ENCODE peak calls at places on chromosomes 13 and 19, in seven cellular contexts. S, F, W, K, O, Q and N are unnamed samples.

GRCh38 chr19:23769691-23770468 is 11.2 kb upstream of the ZNF681 start:
- DNase-seq in S (no peak), F (no peak), W (no peak), K (no peak), O (no peak), Q (no peak), N (no peak)

GRCh38 chr19:18543814-18544475 is 572 bp upstream of the FKBP8 start:
- DNase-seq in S (peak), F (peak), W (peak), K (peak), O (peak), Q (no peak), N (peak)

GRCh38 chr19:47618771-47619170 is 9.8 kb downstream of the BICRA start:
- DNase-seq in S (peak), F (no peak), W (no peak), K (no peak), O (no peak), Q (no peak), N (no peak)

GRCh38 chr19:29013325-29013724 is 199.6 kb downstream of the UQCRFS1 start:
- DNase-seq in S (no peak), F (peak), W (no peak), K (peak), O (no peak), Q (no peak), N (no peak)

GRCh38 chr13:23020246-23020843 is 160.4 kb upstream of the SGCG start:
- DNase-seq in S (peak), F (peak), W (peak), K (peak), O (peak), Q (no peak), N (peak)

GRCh38 chr19:14775855-14776254 is 2.5 kb downstream of the ADGRE2 start:
- DNase-seq in S (no peak), F (peak), W (peak), K (no peak), O (no peak), Q (no peak), N (no peak)

GRCh38 chr13:53782400-53783030 is 753.9 kb downstream of the OLFM4 start:
- DNase-seq in S (peak), F (peak), W (peak), K (peak), O (peak), Q (no peak), N (peak)

GRCh38 chr13:63636231-63636993 is 2220.8 kb upstream of the PCDH20 start:
- DNase-seq in S (no peak), F (no peak), W (no peak), K (peak), O (no peak), Q (no peak), N (no peak)

GRCh38 chr19:32404213-32404938 is 1.2 kb upstream of the DPY19L3 start:
- DNase-seq in S (no peak), F (peak), W (no peak), K (peak), O (peak), Q (no peak), N (peak)

GRCh38 chr13:51585234-51585672 is 991 bp downstream of the WDFY2 start:
- DNase-seq in S (peak), F (no peak), W (no peak), K (no peak), O (peak), Q (no peak), N (no peak)

GRCh38 chr13:111411186-111411858 is 90.9 kb downstream of the TEX29 start:
- DNase-seq in S (no peak), F (no peak), W (no peak), K (no peak), O (no peak), Q (no peak), N (no peak)

GRCh38 chr19:19775891-19776205 is 42.9 kb upstream of the ZNF14 start:
- DNase-seq in S (no peak), F (no peak), W (no peak), K (no peak), O (no peak), Q (no peak), N (no peak)

GRCh38 chr19:51139299-51140018 is 2.6 kb upstream of the SIGLEC7 start:
- DNase-seq in S (no peak), F (no peak), W (no peak), K (no peak), O (no peak), Q (no peak), N (no peak)

GRCh38 chr19:50264483-50265186 is 61.2 kb downstream of the MYH14 start:
- DNase-seq in S (no peak), F (peak), W (no peak), K (peak), O (no peak), Q (no peak), N (no peak)

GRCh38 chr19:4583961-4584669 is 24.6 kb upstream of the SEMA6B start:
- DNase-seq in S (no peak), F (peak), W (no peak), K (peak), O (peak), Q (no peak), N (peak)

GRCh38 chr13:29993716-29994488 is 143.5 kb upstream of the UBL3 start:
- DNase-seq in S (peak), F (no peak), W (peak), K (no peak), O (peak), Q (no peak), N (no peak)

GRCh38 chr19:16024266-16025107 is 51.8 kb upstream of the TPM4 start:
- DNase-seq in S (no peak), F (no peak), W (no peak), K (no peak), O (no peak), Q (no peak), N (no peak)
- H3K18ac ChIP-seq in S (no peak), F (no peak), W (no peak), K (no peak), O (no peak), Q (no peak), N (no peak)

DNA sequence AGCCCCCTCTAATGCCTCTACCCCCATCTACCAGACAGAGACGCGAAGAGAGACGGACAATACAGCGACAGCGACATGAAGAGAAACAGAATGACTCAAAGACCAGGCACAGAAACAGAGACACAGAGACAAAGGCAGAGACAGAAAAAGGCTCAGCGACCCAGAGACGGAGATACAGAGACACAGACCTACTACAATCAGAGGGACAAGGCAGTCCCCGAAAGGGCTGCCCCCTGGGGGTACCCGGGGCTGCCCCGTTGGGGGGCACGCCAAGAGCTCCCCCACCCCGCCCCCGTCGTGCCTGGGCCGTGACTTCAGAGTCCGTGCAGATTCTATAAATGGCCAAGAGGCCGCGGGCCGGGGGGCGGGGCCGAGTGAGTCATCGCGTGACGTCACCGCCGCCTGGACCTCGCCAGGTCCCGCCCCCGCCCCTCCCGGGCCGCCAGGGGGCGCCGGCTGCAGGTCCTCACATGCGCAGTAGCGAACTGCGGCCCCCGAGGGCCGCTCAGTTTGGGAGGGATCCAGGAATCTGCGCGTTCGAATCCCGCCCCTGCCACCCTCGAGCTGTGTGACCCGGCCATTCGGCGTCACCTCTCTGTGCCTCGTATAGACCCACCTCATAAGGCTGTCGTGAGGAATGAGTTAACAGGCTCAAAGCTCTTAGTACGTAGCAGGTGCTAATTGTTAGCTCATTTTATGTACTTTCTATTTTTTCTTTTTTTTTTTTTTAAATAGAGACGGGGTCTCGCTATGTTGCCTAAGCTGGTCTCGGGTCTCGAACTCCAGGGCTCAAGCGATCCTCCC is 2.7 kb upstream of the CNN1 start:
- DNase-seq in S (peak), F (peak), W (peak), K (peak), O (peak), Q (peak), N (peak)
- H3K18ac ChIP-seq in S (peak), F (peak), W (peak), K (peak), O (peak), Q (no peak), N (peak)

GRCh38 chr13:25345555-25345954 is 26.2 kb upstream of the ATP8A2 start:
- DNase-seq in S (no peak), F (no peak), W (no peak), K (peak), O (no peak), Q (no peak), N (no peak)
- H3K18ac ChIP-seq in S (no peak), F (no peak), W (no peak), K (no peak), O (no peak), Q (no peak), N (no peak)

GRCh38 chr19:678791-679388 is 2.7 kb downstream of the FSTL3 start:
- DNase-seq in S (no peak), F (no peak), W (peak), K (no peak), O (peak), Q (no peak), N (no peak)
- H3K18ac ChIP-seq in S (no peak), F (no peak), W (no peak), K (no peak), O (peak), Q (no peak), N (peak)

GRCh38 chr19:8371011-8371804 is 7.3 kb downstream of the ANGPTL4 start:
- DNase-seq in S (no peak), F (no peak), W (no peak), K (no peak), O (no peak), Q (no peak), N (no peak)

GRCh38 chr19:8370176-8371010 is 6.4 kb downstream of the ANGPTL4 start:
- DNase-seq in S (no peak), F (no peak), W (peak), K (no peak), O (peak), Q (no peak), N (no peak)

GRCh38 chr19:8377598-8377997 is 12.6 kb upstream of the RAB11B start:
- DNase-seq in S (no peak), F (no peak), W (no peak), K (no peak), O (no peak), Q (no peak), N (no peak)

DNA sequence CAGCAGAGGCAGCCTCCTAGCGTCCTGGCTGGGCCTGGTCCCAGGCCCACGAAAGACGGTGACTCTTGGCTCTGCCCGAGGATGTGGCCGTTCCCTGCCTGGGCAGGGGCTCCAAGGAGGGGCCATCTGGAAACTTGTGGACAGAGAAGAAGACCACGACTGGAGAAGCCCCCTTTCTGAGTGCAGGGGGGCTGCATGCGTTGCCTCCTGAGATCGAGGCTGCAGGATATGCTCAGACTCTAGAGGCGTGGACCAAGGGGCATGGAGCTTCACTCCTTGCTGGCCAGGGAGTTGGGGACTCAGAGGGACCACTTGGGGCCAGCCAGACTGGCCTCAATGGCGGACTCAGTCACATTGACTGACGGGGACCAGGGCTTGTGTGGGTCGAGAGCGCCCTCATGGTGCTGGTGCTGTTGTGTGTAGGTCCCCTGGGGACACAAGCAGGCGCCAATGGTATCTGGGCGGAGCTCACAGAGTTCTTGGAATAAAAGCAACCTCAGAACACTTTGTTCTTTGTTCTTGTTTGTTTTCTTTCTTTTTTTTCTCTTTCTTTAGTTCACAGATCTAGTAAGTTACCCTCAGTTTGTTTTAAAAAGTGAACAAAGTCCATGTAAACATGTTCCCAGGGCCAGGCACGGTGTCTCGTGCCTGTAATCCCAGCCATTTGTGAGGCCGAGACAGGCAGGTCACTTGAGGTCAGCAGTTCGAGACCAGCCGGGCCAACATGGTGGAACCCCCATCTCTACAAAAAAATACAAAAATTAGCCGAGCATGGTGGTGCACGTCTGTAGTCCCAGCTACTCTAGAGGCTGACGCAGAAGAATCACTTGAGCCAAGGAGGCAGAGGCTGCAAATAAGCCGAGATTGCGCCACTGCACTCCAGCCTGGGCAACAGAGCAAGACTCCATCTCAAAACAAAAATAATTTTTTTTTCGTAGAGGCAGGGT is 10.2 kb downstream of the ANGPTL4 start:
- DNase-seq in S (no peak), F (no peak), W (no peak), K (no peak), O (no peak), Q (no peak), N (no peak)
- H3K18ac ChIP-seq in S (no peak), F (no peak), W (no peak), K (no peak), O (no peak), Q (no peak), N (no peak)

DNA sequence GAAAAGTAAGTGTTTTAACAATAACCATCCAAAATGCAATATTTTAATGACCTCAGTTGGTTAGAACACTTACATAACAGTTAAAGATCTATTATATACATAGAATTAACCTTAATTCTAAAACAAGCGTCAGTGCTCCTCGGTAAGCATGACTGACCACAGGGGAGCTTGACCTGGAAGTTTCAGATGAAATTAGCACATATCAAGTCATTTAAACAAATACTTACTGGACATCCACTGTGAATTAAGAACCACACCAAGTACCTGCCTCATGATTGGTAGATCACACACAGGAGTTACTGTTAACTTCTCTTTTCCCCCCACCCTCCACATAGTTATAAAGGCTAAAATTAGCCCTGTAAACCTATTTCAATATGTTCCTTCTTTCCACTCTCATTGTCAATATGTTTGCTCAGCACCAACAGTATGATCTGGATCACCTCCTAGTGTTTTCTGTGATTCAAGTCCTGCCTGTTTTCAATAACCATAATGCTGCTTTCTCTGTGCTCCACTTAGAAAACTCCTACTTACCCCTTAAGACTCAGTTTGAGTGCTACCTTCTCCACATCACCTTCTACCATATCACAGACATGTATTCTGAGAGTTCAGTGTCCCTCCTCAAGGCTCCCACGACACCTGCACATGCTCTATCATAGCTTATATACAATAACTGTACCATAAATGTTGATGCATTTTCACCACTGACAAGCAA is 209.0 kb downstream of the VWA8 start:
- DNase-seq in S (no peak), F (no peak), W (no peak), K (no peak), O (no peak), Q (no peak), N (no peak)
- H3K18ac ChIP-seq in S (no peak), F (no peak), W (no peak), K (no peak), O (no peak), Q (no peak), N (no peak)

GRCh38 chr19:39122934-39123731 is 2.5 kb upstream of the PAK4 start:
- DNase-seq in S (no peak), F (no peak), W (no peak), K (no peak), O (no peak), Q (no peak), N (no peak)
- H3K18ac ChIP-seq in S (no peak), F (no peak), W (no peak), K (no peak), O (no peak), Q (no peak), N (no peak)

GRCh38 chr13:41700790-41701310 is 243.5 kb downstream of the RGCC start:
- DNase-seq in S (peak), F (no peak), W (no peak), K (no peak), O (peak), Q (no peak), N (no peak)

GRCh38 chr13:41699759-41700158 is 242.4 kb downstream of the RGCC start:
- DNase-seq in S (no peak), F (no peak), W (no peak), K (no peak), O (no peak), Q (no peak), N (no peak)

GRCh38 chr13:41696163-41697003 is 239.0 kb downstream of the RGCC start:
- DNase-seq in S (peak), F (no peak), W (peak), K (peak), O (peak), Q (peak), N (no peak)

GRCh38 chr13:41694902-41695301 is 237.6 kb downstream of the RGCC start:
- DNase-seq in S (peak), F (no peak), W (peak), K (no peak), O (peak), Q (no peak), N (no peak)

GRCh38 chr13:41697578-41697977 is 240.2 kb downstream of the RGCC start:
- DNase-seq in S (no peak), F (peak), W (no peak), K (peak), O (no peak), Q (no peak), N (no peak)
- H3K18ac ChIP-seq in S (no peak), F (no peak), W (no peak), K (no peak), O (no peak), Q (no peak), N (no peak)

GRCh38 chr13:90445179-90445578 is 902.3 kb upstream of the MIR17HG start:
- DNase-seq in S (peak), F (peak), W (peak), K (peak), O (peak), Q (peak), N (peak)

GRCh38 chr13:90447735-90448103 is 899.8 kb upstream of the MIR17HG start:
- DNase-seq in S (peak), F (no peak), W (peak), K (peak), O (peak), Q (no peak), N (no peak)

GRCh38 chr13:90447034-90447734 is 900.3 kb upstream of the MIR17HG start:
- DNase-seq in S (no peak), F (no peak), W (no peak), K (no peak), O (no peak), Q (no peak), N (no peak)

GRCh38 chr13:90444232-90444631 is 903.3 kb upstream of the MIR17HG start:
- DNase-seq in S (no peak), F (no peak), W (no peak), K (no peak), O (no peak), Q (no peak), N (no peak)

DNA sequence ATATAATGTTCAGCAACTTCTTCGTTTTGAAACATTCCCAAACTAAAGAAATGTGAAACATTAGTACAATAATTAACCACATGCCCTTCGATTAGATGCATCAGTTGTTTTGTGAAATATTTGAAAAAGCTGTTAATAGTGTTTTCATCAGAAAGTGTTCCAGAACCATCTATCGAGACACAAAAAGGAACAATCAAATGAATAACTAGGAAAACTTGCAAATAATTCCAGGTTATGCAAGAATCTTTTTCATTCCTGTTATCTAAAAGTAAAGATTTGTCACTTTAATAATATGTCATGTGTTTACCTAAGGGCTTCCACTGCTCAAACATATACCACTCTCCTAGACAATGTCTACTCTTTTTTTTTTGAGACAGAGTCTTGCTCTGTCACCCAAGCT is 904.2 kb upstream of the MIR17HG start:
- DNase-seq in S (peak), F (no peak), W (peak), K (no peak), O (no peak), Q (no peak), N (no peak)
- H3K18ac ChIP-seq in S (no peak), F (no peak), W (no peak), K (no peak), O (no peak), Q (no peak), N (no peak)

GRCh38 chr13:85286081-85286480 is 513.1 kb downstream of the SLITRK6 start:
- DNase-seq in S (peak), F (no peak), W (no peak), K (no peak), O (no peak), Q (no peak), N (no peak)
- H3K18ac ChIP-seq in S (no peak), F (no peak), W (no peak), K (no peak), O (no peak), Q (no peak), N (no peak)